ENCODE peak calls at places on chromosomes 13 and 19, in four cellular contexts. I is tibial artery; O is activated naive CD8-positive, alpha-beta T cell treated with anti-CD3 and anti-CD28 coated beads, Interleukin-2, amount 10 ng/mL, durations not matched to agents 7 days and 5 days; V is stimulated activated CD8-positive, alpha-beta memory T cell treated with anti-CD3 and anti-CD28 coated beads, Interleukin-7, amount 100 ng/mL, for 1 hour. Q is an unnamed sample.
A peak's percentile ranks its signal among the peaks of the same experiment; 100 is the strongest.

GRCh38 chr13:31208554-31209122 is 8.9 kb downstream of the B3GLCT start:
- DNase-seq in I (no peak), O (no peak), V (no peak), Q (no peak)

GRCh38 chr19:13281567-13282291 is 131.5 kb downstream of the IER2 start:
- DNase-seq in I (no peak), O (no peak), V (no peak), Q (no peak)

GRCh38 chr13:66562054-66562453 is 668.1 kb downstream of the PCDH9 start:
- DNase-seq in I (no peak), O (no peak), V (no peak), Q (no peak)

GRCh38 chr13:34808649-34809048 is 133.4 kb upstream of the NBEA start:
- DNase-seq in I (no peak), O (no peak), V (no peak), Q (no peak)

GRCh38 chr19:44677019-44677809 is 5.9 kb downstream of the CEACAM19 start:
- DNase-seq in I (no peak), O (no peak), V (no peak), Q (no peak)

GRCh38 chr13:88042489-88042888 is 371.3 kb downstream of the SLITRK5 start:
- DNase-seq in I (no peak), O (no peak), V (no peak), Q (no peak)

GRCh38 chr13:27476943-27477681 is 26.7 kb upstream of the MTIF3 start:
- DNase-seq in I (no peak), O (no peak), V (no peak), Q (no peak)

GRCh38 chr19:18776288-18776594 is 14.9 kb downstream of the COMP start:
- DNase-seq in I (no peak), O (no peak), V (no peak), Q (no peak)

GRCh38 chr13:47484564-47484963 is 516.5 kb downstream of the SUCLA2 start:
- DNase-seq in I (no peak), O (no peak), V (no peak), Q (no peak)

GRCh38 chr13:41960700-41961697 is at the start of gene VWA8:
- DNase-seq in I (peak; percentile 51), O (peak; percentile 90), V (peak; percentile 76), Q (peak; percentile 50)

GRCh38 chr19:38003427-38004099 is 96.6 kb downstream of the SIPA1L3 start:
- DNase-seq in I (peak; percentile 59), O (no peak), V (no peak), Q (peak; percentile 84)

GRCh38 chr13:30441304-30441703 is 19.0 kb downstream of the UBE2L5 start:
- DNase-seq in I (no peak), O (no peak), V (no peak), Q (no peak)

Q was measured in GM04504.